ENCODE peak calls at places on chromosome 11, in seven cellular contexts. X is cardiac muscle cell, Y is lower lobe of right lung, L is AG04449, H is right atrium auricular region, T is uterus, V is A549. M is an unnamed sample.

GRCh38 chr11:126114486-126115252 is 52.0 kb upstream of the CDON start:
- DNase-seq in V (no peak), T (peak; percentile 20), H (no peak), Y (no peak), L (no peak), X (no peak), M (no peak)

GRCh38 chr11:1358286-1358685 is 31.4 kb upstream of the BRSK2 start:
- DNase-seq in T (no peak), V (no peak), Y (no peak), X (peak; percentile 69), L (no peak), H (peak; percentile 65), M (peak; percentile 33)

GRCh38 chr11:134727636-134728035 is 315.6 kb upstream of the B3GAT1 start:
- DNase-seq in L (no peak), T (no peak), X (no peak), Y (no peak), H (no peak), V (no peak), M (no peak)

GRCh38 chr11:92226331-92227232 is 2.0 kb downstream of the FAT3 start:
- DNase-seq in Y (no peak), V (no peak), L (no peak), H (no peak), T (no peak), X (no peak), M (no peak)

GRCh38 chr11:104531075-104531474 is 367.1 kb upstream of the PDGFD start:
- DNase-seq in H (no peak), V (peak; percentile 8), Y (no peak), X (no peak), T (no peak), L (no peak), M (no peak)

GRCh38 chr11:36108812-36109498 is 165.1 kb downstream of the LDLRAD3 start:
- DNase-seq in H (no peak), Y (no peak), V (no peak), T (no peak), X (no peak), L (no peak), M (no peak)

GRCh38 chr11:123391646-123392348 is 38.3 kb upstream of the GRAMD1B start:
- DNase-seq in L (no peak), T (no peak), X (no peak), V (no peak), H (no peak), Y (no peak), M (no peak)

GRCh38 chr11:61080986-61081590 is 21.2 kb upstream of the CD5 start:
- DNase-seq in L (no peak), Y (no peak), T (no peak), X (no peak), H (no peak), V (no peak), M (no peak)

DNA sequence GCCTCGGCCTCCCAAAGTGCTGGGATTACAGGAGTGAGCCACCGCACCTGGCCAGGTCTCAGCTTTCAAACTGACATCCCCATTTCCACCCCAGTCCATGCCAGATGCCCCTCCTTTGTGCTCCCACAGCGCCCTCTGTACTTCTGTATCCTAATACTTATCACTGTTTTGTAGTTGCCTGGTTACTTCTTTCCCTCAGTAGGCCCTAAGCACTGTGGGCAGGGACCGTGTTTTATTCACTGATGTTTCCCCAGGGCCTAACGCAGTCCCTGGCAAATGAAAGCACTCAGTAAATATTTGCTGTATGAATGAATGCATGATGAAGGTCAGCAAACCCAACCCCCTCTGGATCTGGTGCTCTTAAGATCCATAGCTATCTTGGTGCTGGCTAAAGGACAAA is 2.2 kb upstream of the TRIM3 start:
- DNase-seq in Y (no peak), T (no peak), L (no peak), X (no peak), V (no peak), H (no peak), M (no peak)
- TF ChIP-seq CTCF in Y (no peak), T (no peak), L (no peak), X (no peak), V (no peak), H (no peak), M (no peak)

DNA sequence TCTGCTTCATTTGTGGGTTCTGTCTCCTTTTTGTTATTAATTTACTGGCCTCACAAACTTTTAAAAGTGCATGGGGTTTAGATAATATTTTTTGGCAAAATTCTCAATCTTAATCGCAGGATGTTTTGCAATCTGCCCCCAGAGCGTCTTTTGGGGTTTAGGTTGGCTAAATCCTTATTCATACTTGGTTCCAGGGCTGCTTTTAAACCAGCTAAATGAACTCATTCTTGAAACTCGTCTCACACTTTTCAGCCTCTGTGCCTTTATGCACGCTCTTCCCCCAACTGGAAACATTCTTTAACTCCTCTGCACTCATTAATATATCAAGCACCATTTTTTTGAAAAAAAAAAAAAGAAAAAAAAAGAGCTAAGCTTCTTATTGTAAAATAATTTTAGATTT is 131.7 kb downstream of the KIF18A start:
- DNase-seq in H (no peak), L (no peak), T (no peak), V (no peak), Y (no peak), X (peak; percentile 69), M (no peak)
- TF ChIP-seq CTCF in H (no peak), L (no peak), T (no peak), V (no peak), Y (no peak), X (no peak), M (no peak)

GRCh38 chr11:66293352-66293751 is 1.7 kb downstream of the TMEM151A start:
- DNase-seq in V (no peak), L (no peak), H (no peak), X (no peak), T (no peak), Y (no peak), M (no peak)
- TF ChIP-seq CTCF in V (no peak), L (no peak), H (no peak), X (no peak), T (no peak), Y (no peak), M (no peak)

DNA sequence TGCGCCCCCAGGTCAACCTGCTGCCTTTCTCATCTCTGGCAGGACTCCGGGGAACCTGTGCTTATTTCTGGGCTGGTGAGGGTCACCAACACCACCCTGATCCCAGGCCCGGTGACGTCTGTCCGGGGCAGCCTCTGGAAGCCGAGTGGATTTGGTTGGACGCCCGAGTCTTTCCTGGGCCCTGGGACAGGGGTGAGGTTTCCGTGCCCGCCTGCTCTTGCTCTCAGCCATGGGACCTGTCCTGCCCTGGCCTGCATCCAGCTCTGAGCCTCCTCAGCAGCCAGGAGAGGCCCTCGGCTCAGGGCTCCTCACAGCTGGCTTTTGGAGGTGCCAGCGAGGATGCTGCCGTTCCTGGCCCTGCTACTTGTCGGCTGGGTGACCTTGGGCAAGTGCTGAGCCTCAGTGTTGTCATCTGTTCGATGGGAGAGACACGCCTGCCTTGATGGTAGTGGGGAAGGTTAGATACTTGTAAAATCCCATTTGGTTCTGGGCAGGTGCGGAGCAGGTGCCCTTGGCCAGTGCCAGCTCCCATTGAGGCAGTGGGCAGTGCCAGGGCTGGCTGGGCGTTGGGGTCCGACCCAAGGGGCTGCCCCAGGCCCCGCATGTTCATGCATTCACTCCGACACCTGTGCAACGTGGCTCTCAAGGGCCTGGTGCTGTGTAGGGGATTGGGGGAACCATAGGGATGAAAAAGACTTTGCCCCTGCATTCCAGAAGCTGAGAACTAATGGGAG is 58.9 kb upstream of the THY1 start:
- DNase-seq in V (no peak), H (no peak), L (no peak), X (no peak), Y (no peak), T (no peak), M (no peak)
- TF ChIP-seq CTCF in V (no peak), H (no peak), L (no peak), X (no peak), Y (peak; percentile 6), T (no peak), M (peak; percentile 54)

DNA sequence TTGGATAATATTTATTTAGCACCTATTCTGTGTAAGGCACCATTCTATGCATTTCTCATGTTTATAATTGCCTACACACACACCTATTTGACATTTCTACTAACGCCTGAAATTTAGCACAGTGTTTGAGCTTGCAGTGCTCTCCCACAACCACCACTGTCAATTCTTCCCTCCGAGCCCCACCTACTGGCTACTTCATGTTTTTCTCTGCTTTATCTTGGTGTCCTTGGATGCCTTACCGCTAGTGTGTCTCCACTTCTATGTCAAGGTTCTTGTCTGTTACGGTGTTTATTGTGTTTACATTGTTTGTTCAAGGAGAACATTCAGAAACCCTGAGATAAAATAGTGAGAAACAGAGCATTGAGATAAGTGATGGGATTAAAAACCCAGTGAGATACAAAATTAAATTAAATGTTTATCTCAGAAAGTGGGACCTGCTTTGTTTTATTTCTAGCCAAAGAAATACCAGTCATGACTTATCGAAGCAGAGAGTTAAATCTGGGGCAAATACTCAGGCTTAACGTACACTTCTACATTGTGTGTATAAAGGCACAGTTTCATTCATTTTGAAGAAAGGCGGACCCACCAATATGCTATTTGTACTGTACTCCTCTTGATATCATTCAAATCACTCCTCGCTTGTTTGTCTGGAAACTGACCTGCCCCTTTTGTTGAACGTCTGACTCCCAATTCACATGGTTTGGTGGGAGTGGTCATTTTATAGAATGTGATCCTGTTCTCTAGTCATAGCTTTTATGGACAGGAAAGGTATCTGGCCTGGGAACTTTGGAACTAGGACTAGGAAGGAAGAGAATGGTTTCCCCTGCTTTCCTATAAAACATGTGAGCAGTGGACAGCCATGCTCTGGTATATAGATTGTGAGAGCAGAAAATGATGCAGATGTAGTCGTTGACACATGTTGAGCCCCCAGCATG is 39.2 kb upstream of the SLC36A4 start:
- DNase-seq in Y (no peak), T (no peak), V (peak; percentile 50), L (no peak), H (no peak), X (peak; percentile 58), M (no peak)
- TF ChIP-seq CTCF in Y (peak; percentile 39), T (no peak), V (peak; percentile 43), L (peak; percentile 49), H (peak; percentile 26), X (peak; percentile 59), M (peak; percentile 38)

GRCh38 chr11:5605849-5606248 is 9.4 kb downstream of the TRIM6 start:
- DNase-seq in Y (no peak), V (no peak), H (no peak), T (no peak), X (peak; percentile 84), L (peak; percentile 63), M (no peak)
- TF ChIP-seq CTCF in Y (no peak), V (no peak), H (no peak), T (no peak), X (no peak), L (peak; percentile 8), M (no peak)

DNA sequence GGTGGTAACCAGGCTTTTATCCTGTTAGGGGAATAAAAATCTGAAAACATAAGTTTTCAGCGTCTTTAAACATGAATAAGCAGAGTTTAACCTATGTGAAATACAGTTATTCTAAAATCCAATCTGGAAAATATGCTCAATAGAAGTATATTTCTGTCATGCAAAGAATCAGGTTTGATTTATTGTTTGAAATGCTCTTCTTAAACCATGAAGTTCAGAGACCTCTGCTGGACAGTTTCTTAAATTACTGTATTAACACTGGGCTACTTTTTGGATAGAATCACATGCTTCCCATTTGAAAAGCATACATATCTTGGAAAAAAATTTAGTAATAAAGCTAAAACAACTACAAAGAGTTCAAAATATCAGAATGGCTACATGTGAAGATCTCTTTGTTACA is 25.4 kb downstream of the APIP start:
- DNase-seq in H (no peak), X (peak; percentile 73), Y (no peak), T (no peak), L (no peak), V (peak; percentile 68), M (no peak)
- TF ChIP-seq CTCF in H (no peak), X (peak; percentile 44), Y (peak; percentile 43), T (no peak), L (peak; percentile 13), V (peak; percentile 81), M (peak; percentile 35)

GRCh38 chr11:95968585-95968984 is 44.7 kb upstream of the MTMR2 start:
- DNase-seq in T (no peak), H (no peak), X (peak; percentile 28), V (no peak), Y (no peak), L (no peak), M (no peak)
- TF ChIP-seq CTCF in T (no peak), H (no peak), X (peak; percentile 54), V (no peak), Y (no peak), L (peak; percentile 10), M (no peak)

GRCh38 chr11:101765932-101766331 is 148.9 kb upstream of the CEP126 start:
- DNase-seq in X (no peak), Y (no peak), T (no peak), L (no peak), V (no peak), H (no peak), M (no peak)
- TF ChIP-seq CTCF in X (no peak), Y (no peak), T (no peak), L (no peak), V (no peak), H (no peak), M (no peak)